ENCODE peak calls at places on chromosomes 4 and X, in four cellular contexts. A is WTC11, W is A549, R is GM12878. G is an unnamed sample.

GRCh38 chr4:1297456-1298325 is 8.0 kb downstream of the MAEA start:
- DNase-seq in W (no peak), A (peak), R (no peak), G (no peak)

GRCh38 chrX:104288961-104289360 is 34.2 kb upstream of the ESX1 start:
- DNase-seq in A (no peak), R (no peak), W (no peak), G (no peak)

GRCh38 chrX:9681422-9681821 is 84.2 kb downstream of the GPR143 start:
- DNase-seq in W (no peak), R (no peak), A (no peak), G (no peak)

GRCh38 chr4:120869511-120870278 is 52.8 kb downstream of the PRDM5 start:
- DNase-seq in A (no peak), W (no peak), R (no peak), G (no peak)

GRCh38 chr4:139416073-139416673 is 37.7 kb upstream of the RAB33B start:
- DNase-seq in R (no peak), A (no peak), W (peak), G (peak)

GRCh38 chr4:122500852-122501501 is 44.5 kb upstream of the IL2 start:
- DNase-seq in A (no peak), W (no peak), R (no peak), G (no peak)

GRCh38 chr4:113472864-113473263 is 288.7 kb downstream of the CAMK2D start:
- DNase-seq in W (no peak), R (no peak), A (no peak), G (no peak)

GRCh38 chrX:1321689-1322088 is 14.9 kb upstream of the IL3RA start:
- DNase-seq in A (no peak), W (no peak), R (no peak), G (no peak)

GRCh38 chr4:8846864-8847263 is 24.8 kb downstream of the HMX1 start:
- DNase-seq in R (no peak), A (no peak), W (no peak), G (no peak)

GRCh38 chr4:26896636-26897035 is 36.0 kb downstream of the STIM2 start:
- DNase-seq in A (no peak), R (no peak), W (no peak), G (no peak)

GRCh38 chrX:9578083-9578779 is 113.4 kb downstream of the TBL1X start:
- DNase-seq in W (no peak), R (no peak), A (no peak), G (no peak)

DNA sequence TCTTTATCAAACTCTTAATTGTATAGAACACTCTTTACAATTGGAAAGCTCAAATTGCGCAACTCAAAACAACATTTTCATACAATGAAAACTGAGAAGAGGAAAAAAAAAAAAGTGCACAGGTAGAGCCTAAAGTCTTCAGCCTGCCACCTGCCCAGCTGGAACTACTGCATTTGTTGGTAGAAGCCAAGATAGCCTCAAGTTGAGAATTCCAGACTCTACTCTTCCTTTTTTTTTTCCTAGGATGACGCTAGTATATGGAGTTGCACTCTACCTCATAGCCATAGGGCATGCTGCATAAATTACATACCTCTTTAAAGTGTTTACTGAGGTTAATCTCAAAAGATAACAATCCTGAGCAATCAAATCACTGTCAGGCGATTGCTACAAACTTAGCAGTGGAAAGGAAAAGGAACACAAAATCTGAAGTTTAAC is 13.6 kb downstream of the ABCG2 start:
- DNase-seq in A (no peak), W (peak), R (no peak), G (no peak)
- TF ChIP-seq ESRRA in A (no peak), W (no peak), R (no peak), G (no peak)

GRCh38 chrX:129933700-129934099 is 27.7 kb downstream of the UTP14A start:
- DNase-seq in W (no peak), A (no peak), R (no peak), G (no peak)
- TF ChIP-seq ESRRA in W (no peak), A (no peak), R (no peak), G (no peak)

GRCh38 chr4:134544303-134544761 is 342.7 kb upstream of the PABPC4L start:
- DNase-seq in A (no peak), R (no peak), W (peak), G (no peak)
- TF ChIP-seq ESRRA in A (no peak), R (no peak), W (no peak), G (no peak)

GRCh38 chr4:152310223-152310622 is 225.7 kb downstream of the FBXW7 start:
- DNase-seq in R (no peak), A (no peak), W (no peak), G (no peak)
- TF ChIP-seq ESRRA in R (no peak), A (no peak), W (no peak), G (no peak)

DNA sequence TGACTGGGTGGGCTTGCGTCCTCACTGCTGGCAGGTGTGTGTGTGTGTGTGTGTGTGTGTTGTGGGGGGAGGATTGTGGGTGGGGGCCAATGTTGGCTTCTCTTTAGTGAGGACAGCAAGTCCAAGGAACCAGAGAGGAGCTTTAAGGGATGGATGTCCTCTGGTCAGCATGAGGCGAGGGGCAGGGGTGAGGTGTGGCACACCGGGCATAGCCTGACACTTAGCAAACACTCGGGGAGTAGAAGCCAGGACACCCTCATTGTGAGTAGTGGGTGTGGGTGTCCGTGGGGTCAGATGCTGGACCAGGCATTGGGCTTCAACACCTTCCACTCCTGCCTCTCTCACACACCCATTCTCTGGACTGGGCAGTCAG is 2.8 kb downstream of the SORCS2 start:
- DNase-seq in A (no peak), W (no peak), R (no peak), G (no peak)
- TF ChIP-seq ESRRA in A (no peak), W (no peak), R (no peak), G (no peak)

DNA sequence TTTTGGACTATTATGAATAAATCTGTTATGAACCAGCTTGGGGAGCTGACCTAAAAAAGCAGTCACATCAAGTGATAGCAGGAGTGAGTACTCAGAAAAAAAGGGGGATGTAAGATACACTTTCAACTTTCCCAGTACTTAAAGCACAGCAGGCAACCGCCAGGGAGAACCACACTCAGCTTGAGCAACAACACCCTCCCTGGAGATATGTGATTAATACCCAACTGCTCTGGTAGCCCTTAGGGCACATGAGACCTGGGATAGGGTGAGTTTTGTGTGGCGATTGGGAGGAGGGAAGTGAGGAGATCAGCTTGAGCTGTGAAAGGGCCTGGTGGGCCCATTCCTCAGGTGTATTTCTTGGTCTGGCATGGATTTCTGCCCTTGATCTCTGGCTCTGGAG is 220.3 kb upstream of the SFRP2 start:
- DNase-seq in W (no peak), A (no peak), R (no peak), G (no peak)
- TF ChIP-seq ESRRA in W (no peak), A (no peak), R (no peak), G (no peak)

DNA sequence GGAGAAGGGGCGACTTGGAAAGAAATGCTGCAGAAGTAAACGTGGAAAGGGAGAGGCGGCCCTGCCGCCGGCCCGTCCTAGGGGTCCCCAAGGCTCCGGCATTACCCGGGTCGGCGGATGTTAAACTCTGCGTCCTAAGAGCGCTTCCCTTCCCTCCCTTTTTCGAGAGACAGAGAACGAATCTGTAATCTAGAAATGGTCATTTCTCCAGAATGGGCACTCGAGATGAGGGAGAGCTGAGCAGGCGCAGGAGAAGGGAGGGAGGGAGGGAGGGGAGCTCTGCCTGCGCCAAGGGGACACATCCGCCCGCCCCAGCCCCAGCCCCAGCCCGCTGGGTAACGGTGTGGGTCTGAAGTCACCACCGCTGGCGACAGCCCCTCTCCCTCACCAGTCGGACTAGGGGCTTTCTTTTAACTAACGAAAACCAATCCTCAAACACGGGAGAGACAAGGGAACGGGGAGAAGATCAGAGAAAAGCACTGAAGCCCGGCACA is 1.7 kb downstream of the HCFC1 start:
- DNase-seq in A (no peak), W (no peak), R (no peak), G (no peak)
- TF ChIP-seq ESRRA in A (no peak), W (no peak), R (no peak), G (no peak)

DNA sequence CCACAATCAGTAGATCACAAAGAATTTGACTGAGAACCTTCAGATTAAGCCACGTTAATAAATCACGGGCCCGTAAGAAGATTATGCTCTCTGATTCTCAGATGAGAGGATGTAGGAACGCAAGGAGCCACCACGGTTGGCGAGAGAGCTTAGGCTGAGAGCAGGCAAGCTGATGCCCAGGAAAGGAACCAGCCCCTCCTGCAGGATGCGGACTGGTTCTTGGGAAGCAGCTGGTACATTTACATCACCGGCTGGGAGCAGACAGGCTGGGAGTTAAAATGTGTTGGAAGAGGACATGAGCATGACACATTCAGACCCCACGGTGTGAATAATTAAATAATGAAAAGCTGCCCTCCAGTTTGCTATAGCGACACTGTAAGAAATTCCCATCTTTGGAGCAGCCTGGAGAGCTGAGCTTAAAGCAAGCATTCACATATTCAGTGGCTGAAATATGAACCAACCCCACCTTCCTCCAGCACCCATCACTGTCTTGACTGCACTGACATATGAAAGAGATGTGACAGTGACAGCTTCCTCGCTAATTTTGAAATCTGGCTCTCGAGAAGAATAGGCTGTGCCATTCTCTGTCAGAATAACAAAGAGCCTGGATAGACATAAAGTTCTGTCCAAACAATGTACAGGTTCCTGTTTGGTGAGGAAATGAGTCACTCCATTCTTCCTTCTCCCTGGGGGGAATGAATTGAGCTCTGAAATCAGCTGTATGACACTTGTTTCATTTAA is 33.1 kb downstream of the LNX1 start:
- DNase-seq in W (no peak), A (no peak), R (no peak), G (no peak)
- TF ChIP-seq ESRRA in W (no peak), A (no peak), R (no peak), G (no peak)

GRCh38 chr4:2359591-2360390 is 58.7 kb downstream of the ZFYVE28 start:
- DNase-seq in A (no peak), W (no peak), R (no peak), G (no peak)
- TF ChIP-seq ESRRA in A (no peak), W (no peak), R (no peak), G (no peak)